ENCODE peak calls at places on chromosomes 7 and 10, in seven cellular contexts. One of them, this sample, is unnamed.

GRCh38 chr10:31157125-31157983 is 125.7 kb upstream of the ZNF438 start:
- DNase-seq in HCT116: no peak
- DNase-seq in NCI-H2081 treated with DMSO at 0.1 percent for 48 hours: peak; percentile 30
- DNase-seq in IMR-90: peak; percentile 85
- DNase-seq in renal cortical epithelial cell: peak; percentile 27
- DNase-seq in stimulated activated CD4-positive, alpha-beta T cell treated with anti-CD3 and anti-CD28 coated beads, Interleukin-15, amount 100 ng/mL, for 1 hour: no peak
- DNase-seq in AG08395: peak; percentile 81
- DNase-seq in this sample: no peak

GRCh38 chr7:159143780-159144755 is 599 bp downstream of the VIPR2 start:
- DNase-seq in HCT116: no peak
- DNase-seq in NCI-H2081 treated with DMSO at 0.1 percent for 48 hours: no peak
- DNase-seq in IMR-90: no peak
- DNase-seq in renal cortical epithelial cell: no peak
- DNase-seq in stimulated activated CD4-positive, alpha-beta T cell treated with anti-CD3 and anti-CD28 coated beads, Interleukin-15, amount 100 ng/mL, for 1 hour: no peak
- DNase-seq in AG08395: no peak
- DNase-seq in this sample: no peak

GRCh38 chr7:134699021-134699818 is 52.6 kb downstream of the BPGM start:
- DNase-seq in HCT116: no peak
- DNase-seq in NCI-H2081 treated with DMSO at 0.1 percent for 48 hours: no peak
- DNase-seq in IMR-90: no peak
- DNase-seq in renal cortical epithelial cell: no peak
- DNase-seq in stimulated activated CD4-positive, alpha-beta T cell treated with anti-CD3 and anti-CD28 coated beads, Interleukin-15, amount 100 ng/mL, for 1 hour: no peak
- DNase-seq in AG08395: no peak
- DNase-seq in this sample: no peak

GRCh38 chr7:146414872-146415271 is 298.3 kb downstream of the CNTNAP2 start:
- DNase-seq in HCT116: no peak
- DNase-seq in NCI-H2081 treated with DMSO at 0.1 percent for 48 hours: no peak
- DNase-seq in IMR-90: no peak
- DNase-seq in renal cortical epithelial cell: no peak
- DNase-seq in stimulated activated CD4-positive, alpha-beta T cell treated with anti-CD3 and anti-CD28 coated beads, Interleukin-15, amount 100 ng/mL, for 1 hour: no peak
- DNase-seq in AG08395: no peak
- DNase-seq in this sample: no peak

GRCh38 chr10:45580781-45581496 is 91.6 kb downstream of the ZFAND4 start:
- DNase-seq in HCT116: no peak
- DNase-seq in NCI-H2081 treated with DMSO at 0.1 percent for 48 hours: no peak
- DNase-seq in IMR-90: no peak
- DNase-seq in renal cortical epithelial cell: no peak
- DNase-seq in stimulated activated CD4-positive, alpha-beta T cell treated with anti-CD3 and anti-CD28 coated beads, Interleukin-15, amount 100 ng/mL, for 1 hour: no peak
- DNase-seq in AG08395: no peak
- DNase-seq in this sample: no peak

GRCh38 chr10:124561206-124561605 is 99.6 kb downstream of the LHPP start:
- DNase-seq in HCT116: no peak
- DNase-seq in NCI-H2081 treated with DMSO at 0.1 percent for 48 hours: no peak
- DNase-seq in IMR-90: no peak
- DNase-seq in renal cortical epithelial cell: no peak
- DNase-seq in stimulated activated CD4-positive, alpha-beta T cell treated with anti-CD3 and anti-CD28 coated beads, Interleukin-15, amount 100 ng/mL, for 1 hour: no peak
- DNase-seq in AG08395: no peak
- DNase-seq in this sample: no peak

GRCh38 chr7:94655562-94655883 is 410 bp downstream of the SGCE start:
- DNase-seq in HCT116: no peak
- DNase-seq in NCI-H2081 treated with DMSO at 0.1 percent for 48 hours: no peak
- DNase-seq in IMR-90: no peak
- DNase-seq in renal cortical epithelial cell: no peak
- DNase-seq in stimulated activated CD4-positive, alpha-beta T cell treated with anti-CD3 and anti-CD28 coated beads, Interleukin-15, amount 100 ng/mL, for 1 hour: no peak
- DNase-seq in AG08395: no peak
- DNase-seq in this sample: no peak

GRCh38 chr7:6299774-6300173 is 27.4 kb upstream of the CYTH3 start:
- DNase-seq in HCT116: no peak
- DNase-seq in NCI-H2081 treated with DMSO at 0.1 percent for 48 hours: no peak
- DNase-seq in IMR-90: no peak
- DNase-seq in renal cortical epithelial cell: no peak
- DNase-seq in stimulated activated CD4-positive, alpha-beta T cell treated with anti-CD3 and anti-CD28 coated beads, Interleukin-15, amount 100 ng/mL, for 1 hour: no peak
- DNase-seq in AG08395: no peak
- DNase-seq in this sample: no peak

GRCh38 chr7:84647797-84648762 is 453.5 kb upstream of the SEMA3A start:
- DNase-seq in HCT116: no peak
- DNase-seq in NCI-H2081 treated with DMSO at 0.1 percent for 48 hours: no peak
- DNase-seq in IMR-90: peak; percentile 94
- DNase-seq in renal cortical epithelial cell: peak; percentile 64
- DNase-seq in stimulated activated CD4-positive, alpha-beta T cell treated with anti-CD3 and anti-CD28 coated beads, Interleukin-15, amount 100 ng/mL, for 1 hour: no peak
- DNase-seq in AG08395: peak; percentile 60
- DNase-seq in this sample: peak; percentile 84

GRCh38 chr10:32263300-32263699 is 83.7 kb downstream of the EPC1 start:
- DNase-seq in HCT116: no peak
- DNase-seq in NCI-H2081 treated with DMSO at 0.1 percent for 48 hours: no peak
- DNase-seq in IMR-90: no peak
- DNase-seq in renal cortical epithelial cell: peak; percentile 6
- DNase-seq in stimulated activated CD4-positive, alpha-beta T cell treated with anti-CD3 and anti-CD28 coated beads, Interleukin-15, amount 100 ng/mL, for 1 hour: no peak
- DNase-seq in AG08395: no peak
- DNase-seq in this sample: no peak

GRCh38 chr7:66894463-66895080 is 26.5 kb upstream of the TMEM248 start:
- DNase-seq in HCT116: no peak
- DNase-seq in NCI-H2081 treated with DMSO at 0.1 percent for 48 hours: no peak
- DNase-seq in IMR-90: peak; percentile 46
- DNase-seq in renal cortical epithelial cell: peak; percentile 17
- DNase-seq in stimulated activated CD4-positive, alpha-beta T cell treated with anti-CD3 and anti-CD28 coated beads, Interleukin-15, amount 100 ng/mL, for 1 hour: no peak
- DNase-seq in AG08395: no peak
- DNase-seq in this sample: no peak

GRCh38 chr7:49166441-49166840 is 242.1 kb downstream of the CDC14C start:
- DNase-seq in HCT116: no peak
- DNase-seq in NCI-H2081 treated with DMSO at 0.1 percent for 48 hours: no peak
- DNase-seq in IMR-90: no peak
- DNase-seq in renal cortical epithelial cell: no peak
- DNase-seq in stimulated activated CD4-positive, alpha-beta T cell treated with anti-CD3 and anti-CD28 coated beads, Interleukin-15, amount 100 ng/mL, for 1 hour: no peak
- DNase-seq in AG08395: no peak
- DNase-seq in this sample: no peak

GRCh38 chr10:11742009-11742778 is at the start of gene ECHDC3:
- DNase-seq in HCT116: no peak
- DNase-seq in NCI-H2081 treated with DMSO at 0.1 percent for 48 hours: no peak
- DNase-seq in IMR-90: no peak
- DNase-seq in renal cortical epithelial cell: no peak
- DNase-seq in stimulated activated CD4-positive, alpha-beta T cell treated with anti-CD3 and anti-CD28 coated beads, Interleukin-15, amount 100 ng/mL, for 1 hour: peak; percentile 48
- DNase-seq in AG08395: peak; percentile 76
- DNase-seq in this sample: no peak

GRCh38 chr7:74037609-74038008 is 9.6 kb downstream of the ELN start:
- DNase-seq in HCT116: no peak
- DNase-seq in NCI-H2081 treated with DMSO at 0.1 percent for 48 hours: no peak
- DNase-seq in IMR-90: no peak
- DNase-seq in renal cortical epithelial cell: no peak
- DNase-seq in stimulated activated CD4-positive, alpha-beta T cell treated with anti-CD3 and anti-CD28 coated beads, Interleukin-15, amount 100 ng/mL, for 1 hour: no peak
- DNase-seq in AG08395: no peak
- DNase-seq in this sample: no peak

GRCh38 chr7:24425664-24426063 is 141.7 kb downstream of the NPY start:
- DNase-seq in HCT116: no peak
- DNase-seq in NCI-H2081 treated with DMSO at 0.1 percent for 48 hours: no peak
- DNase-seq in IMR-90: no peak
- DNase-seq in renal cortical epithelial cell: no peak
- DNase-seq in stimulated activated CD4-positive, alpha-beta T cell treated with anti-CD3 and anti-CD28 coated beads, Interleukin-15, amount 100 ng/mL, for 1 hour: no peak
- DNase-seq in AG08395: no peak
- DNase-seq in this sample: no peak

GRCh38 chr7:24617957-24618616 is 44.8 kb downstream of the PALS2 start:
- DNase-seq in HCT116: no peak
- DNase-seq in NCI-H2081 treated with DMSO at 0.1 percent for 48 hours: no peak
- DNase-seq in IMR-90: no peak
- DNase-seq in renal cortical epithelial cell: no peak
- DNase-seq in stimulated activated CD4-positive, alpha-beta T cell treated with anti-CD3 and anti-CD28 coated beads, Interleukin-15, amount 100 ng/mL, for 1 hour: no peak
- DNase-seq in AG08395: no peak
- DNase-seq in this sample: no peak

GRCh38 chr7:159140170-159140910 is 4.3 kb downstream of the VIPR2 start:
- DNase-seq in HCT116: no peak
- DNase-seq in NCI-H2081 treated with DMSO at 0.1 percent for 48 hours: no peak
- DNase-seq in IMR-90: no peak
- DNase-seq in renal cortical epithelial cell: no peak
- DNase-seq in stimulated activated CD4-positive, alpha-beta T cell treated with anti-CD3 and anti-CD28 coated beads, Interleukin-15, amount 100 ng/mL, for 1 hour: no peak
- DNase-seq in AG08395: no peak
- DNase-seq in this sample: no peak

GRCh38 chr10:63273575-63273974 is 140.4 kb downstream of the NRBF2 start:
- DNase-seq in HCT116: no peak
- DNase-seq in NCI-H2081 treated with DMSO at 0.1 percent for 48 hours: no peak
- DNase-seq in IMR-90: peak; percentile 30
- DNase-seq in renal cortical epithelial cell: peak; percentile 60
- DNase-seq in stimulated activated CD4-positive, alpha-beta T cell treated with anti-CD3 and anti-CD28 coated beads, Interleukin-15, amount 100 ng/mL, for 1 hour: no peak
- DNase-seq in AG08395: no peak
- DNase-seq in this sample: no peak

GRCh38 chr10:102782698-102783540 is 39.2 kb downstream of the WBP1L start:
- DNase-seq in HCT116: no peak
- DNase-seq in NCI-H2081 treated with DMSO at 0.1 percent for 48 hours: no peak
- DNase-seq in IMR-90: peak; percentile 95
- DNase-seq in renal cortical epithelial cell: no peak
- DNase-seq in stimulated activated CD4-positive, alpha-beta T cell treated with anti-CD3 and anti-CD28 coated beads, Interleukin-15, amount 100 ng/mL, for 1 hour: no peak
- DNase-seq in AG08395: peak; percentile 73
- DNase-seq in this sample: no peak

GRCh38 chr7:122602800-122603199 is 96.1 kb downstream of the RNF133 start:
- DNase-seq in HCT116: no peak
- DNase-seq in NCI-H2081 treated with DMSO at 0.1 percent for 48 hours: no peak
- DNase-seq in IMR-90: no peak
- DNase-seq in renal cortical epithelial cell: no peak
- DNase-seq in stimulated activated CD4-positive, alpha-beta T cell treated with anti-CD3 and anti-CD28 coated beads, Interleukin-15, amount 100 ng/mL, for 1 hour: no peak
- DNase-seq in AG08395: no peak
- DNase-seq in this sample: no peak

GRCh38 chr7:134757938-134758337 is 21.5 kb upstream of the CALD1 start:
- DNase-seq in HCT116: no peak
- DNase-seq in NCI-H2081 treated with DMSO at 0.1 percent for 48 hours: no peak
- DNase-seq in IMR-90: peak; percentile 78
- DNase-seq in renal cortical epithelial cell: no peak
- DNase-seq in stimulated activated CD4-positive, alpha-beta T cell treated with anti-CD3 and anti-CD28 coated beads, Interleukin-15, amount 100 ng/mL, for 1 hour: no peak
- DNase-seq in AG08395: no peak
- DNase-seq in this sample: no peak

GRCh38 chr10:104080762-104081161 is 4.9 kb downstream of the COL17A1 start:
- DNase-seq in HCT116: peak; percentile 59
- DNase-seq in NCI-H2081 treated with DMSO at 0.1 percent for 48 hours: no peak
- DNase-seq in IMR-90: peak; percentile 26
- DNase-seq in renal cortical epithelial cell: peak; percentile 52
- DNase-seq in stimulated activated CD4-positive, alpha-beta T cell treated with anti-CD3 and anti-CD28 coated beads, Interleukin-15, amount 100 ng/mL, for 1 hour: no peak
- DNase-seq in AG08395: no peak
- DNase-seq in this sample: no peak

GRCh38 chr10:3339531-3339950 is 167.0 kb upstream of the PITRM1 start:
- DNase-seq in HCT116: no peak
- DNase-seq in NCI-H2081 treated with DMSO at 0.1 percent for 48 hours: no peak
- DNase-seq in IMR-90: peak; percentile 48
- DNase-seq in renal cortical epithelial cell: no peak
- DNase-seq in stimulated activated CD4-positive, alpha-beta T cell treated with anti-CD3 and anti-CD28 coated beads, Interleukin-15, amount 100 ng/mL, for 1 hour: no peak
- DNase-seq in AG08395: peak; percentile 33
- DNase-seq in this sample: no peak

GRCh38 chr10:90930971-90931841 is 10.3 kb upstream of the ANKRD1 start:
- DNase-seq in HCT116: no peak
- DNase-seq in NCI-H2081 treated with DMSO at 0.1 percent for 48 hours: no peak
- DNase-seq in IMR-90: peak; percentile 85
- DNase-seq in renal cortical epithelial cell: peak; percentile 75
- DNase-seq in stimulated activated CD4-positive, alpha-beta T cell treated with anti-CD3 and anti-CD28 coated beads, Interleukin-15, amount 100 ng/mL, for 1 hour: no peak
- DNase-seq in AG08395: peak; percentile 80
- DNase-seq in this sample: no peak

GRCh38 chr7:13948019-13948781 is 41.3 kb downstream of the ETV1 start:
- DNase-seq in HCT116: no peak
- DNase-seq in NCI-H2081 treated with DMSO at 0.1 percent for 48 hours: peak; percentile 73
- DNase-seq in IMR-90: no peak
- DNase-seq in renal cortical epithelial cell: no peak
- DNase-seq in stimulated activated CD4-positive, alpha-beta T cell treated with anti-CD3 and anti-CD28 coated beads, Interleukin-15, amount 100 ng/mL, for 1 hour: no peak
- DNase-seq in AG08395: no peak
- DNase-seq in this sample: no peak

GRCh38 chr10:128263891-128264688 is 137.9 kb upstream of the MKI67 start:
- DNase-seq in HCT116: peak; percentile 58
- DNase-seq in NCI-H2081 treated with DMSO at 0.1 percent for 48 hours: no peak
- DNase-seq in IMR-90: peak; percentile 25
- DNase-seq in renal cortical epithelial cell: peak; percentile 45
- DNase-seq in stimulated activated CD4-positive, alpha-beta T cell treated with anti-CD3 and anti-CD28 coated beads, Interleukin-15, amount 100 ng/mL, for 1 hour: peak; percentile 10
- DNase-seq in AG08395: peak; percentile 60
- DNase-seq in this sample: no peak

GRCh38 chr10:78458983-78459638 is 425.4 kb downstream of the RPS24 start:
- DNase-seq in HCT116: no peak
- DNase-seq in NCI-H2081 treated with DMSO at 0.1 percent for 48 hours: peak; percentile 67
- DNase-seq in IMR-90: peak; percentile 90
- DNase-seq in renal cortical epithelial cell: peak; percentile 61
- DNase-seq in stimulated activated CD4-positive, alpha-beta T cell treated with anti-CD3 and anti-CD28 coated beads, Interleukin-15, amount 100 ng/mL, for 1 hour: no peak
- DNase-seq in AG08395: peak; percentile 66
- DNase-seq in this sample: no peak

This sample was measured in SK-N-MC.